ENCODE peak calls at places on chromosomes 6 and 20, in four cellular contexts. V, X, P and I are unnamed samples.
A peak's percentile ranks its signal among the peaks of the same experiment; 100 is the strongest.

GRCh38 chr20:63061051-63061531 is 54.3 kb upstream of the BHLHE23 start:
- DNase-seq in V (no peak), X (no peak), P (no peak), I (peak; percentile 10)

GRCh38 chr6:154247119-154247814 is 109.3 kb downstream of the IPCEF1 start:
- DNase-seq in V (no peak), X (no peak), P (no peak), I (no peak)

GRCh38 chr6:158158748-158159147 is 9.3 kb downstream of the SERAC1 start:
- DNase-seq in V (no peak), X (no peak), P (no peak), I (no peak)

GRCh38 chr6:45741437-45742166 is 274.1 kb downstream of the CLIC5 start:
- DNase-seq in V (no peak), X (no peak), P (peak; percentile 44), I (no peak)

GRCh38 chr20:37656945-37657344 is 36.9 kb upstream of the CTNNBL1 start:
- DNase-seq in V (no peak), X (no peak), P (no peak), I (no peak)

GRCh38 chr6:34473967-34474366 is 8.1 kb downstream of the PACSIN1 start:
- DNase-seq in V (no peak), X (no peak), P (no peak), I (no peak)

GRCh38 chr6:170179925-170180324 is 111.0 kb downstream of the DLL1 start:
- DNase-seq in V (no peak), X (no peak), P (no peak), I (no peak)

GRCh38 chr6:53615633-53616449 is 49.7 kb downstream of the KLHL31 start:
- DNase-seq in V (no peak), X (no peak), P (peak; percentile 61), I (no peak)

GRCh38 chr20:63756648-63756991 is 17.0 kb downstream of the SLC2A4RG start:
- DNase-seq in V (no peak), X (no peak), P (no peak), I (no peak)

GRCh38 chr6:169566319-169566718 is 135.5 kb downstream of the WDR27 start:
- DNase-seq in V (no peak), X (no peak), P (no peak), I (no peak)

GRCh38 chr6:12431023-12431422 is 140.9 kb downstream of the EDN1 start:
- DNase-seq in V (no peak), X (no peak), P (no peak), I (no peak)

DNA sequence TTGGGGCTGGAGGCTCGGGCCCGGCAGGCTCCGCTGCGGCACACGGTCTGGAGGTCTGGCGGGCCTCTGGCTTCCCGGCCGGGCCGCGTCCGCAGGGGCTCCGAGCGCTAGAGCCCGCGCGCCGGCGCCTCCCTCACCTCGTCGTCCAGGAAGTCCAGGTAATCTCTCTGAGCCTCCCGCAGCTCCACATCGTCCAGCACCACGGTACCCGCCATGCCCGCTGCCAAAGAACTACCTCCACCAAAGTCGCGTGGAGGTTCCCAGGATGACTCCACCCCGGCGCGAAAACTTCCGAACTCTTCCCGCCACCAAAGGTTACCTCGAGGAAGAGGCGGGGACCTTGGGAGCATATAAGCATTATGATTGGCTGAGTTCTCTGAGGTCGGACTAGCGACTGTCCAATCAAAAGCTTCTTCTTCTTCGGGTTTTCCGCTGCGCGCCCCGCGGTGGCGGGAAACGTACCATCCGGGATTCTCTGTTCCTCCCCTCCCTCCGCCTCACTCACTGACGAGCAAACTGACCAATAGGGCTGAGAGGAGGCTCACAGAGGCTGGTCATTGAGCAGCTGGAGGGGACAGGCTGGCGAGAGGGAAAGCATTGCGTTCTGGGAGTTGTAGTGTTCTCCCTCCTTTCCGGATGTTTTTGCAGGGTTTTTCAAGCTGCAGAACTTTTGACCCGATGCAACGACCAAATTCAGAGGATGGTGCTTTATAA is at the start of gene MCM3:
- DNase-seq in V (peak; percentile 98), X (peak; percentile 98), P (peak; percentile 98), I (peak; percentile 96)
- TF ChIP-seq CTCF in V (peak; percentile 1), X (no peak), P (no peak), I (peak; percentile 17)

DNA sequence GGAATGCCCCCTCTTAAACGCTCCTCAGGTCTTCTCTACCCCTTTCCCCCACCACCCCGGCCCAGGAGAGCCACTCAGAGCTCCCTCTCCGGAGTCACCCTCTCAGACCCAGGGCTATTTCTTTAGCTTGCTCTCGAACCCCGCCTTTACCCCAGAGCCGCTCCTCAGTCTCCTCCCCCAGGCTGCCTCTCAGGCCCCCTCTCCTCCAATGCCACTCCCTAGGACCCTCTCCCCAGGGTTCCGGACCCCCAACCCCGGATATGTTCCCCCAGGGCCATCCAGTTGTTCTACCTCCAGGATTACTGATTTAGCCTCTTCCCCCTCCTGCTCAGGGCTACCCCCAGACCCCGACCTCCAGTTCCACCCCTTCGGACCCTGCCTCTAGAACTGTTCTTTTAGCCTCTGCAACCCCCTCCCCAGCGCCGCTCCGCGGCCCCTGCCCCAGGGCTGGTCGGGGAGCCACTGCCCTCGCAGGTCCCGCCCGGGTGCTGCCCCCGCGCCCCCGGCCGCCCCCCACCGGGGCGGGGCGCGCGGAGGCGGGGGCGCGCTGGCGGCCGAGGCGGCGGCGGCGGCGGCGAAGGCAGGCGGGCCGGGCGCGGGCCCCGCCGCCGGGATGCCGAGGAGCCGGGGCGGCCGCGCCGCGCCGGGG is at the start of gene MMP24:
- DNase-seq in V (no peak), X (no peak), P (no peak), I (no peak)
- H3K4me3 ChIP-seq in V (peak within 1 kb of the TSS; percentile 28), X (peak within 1 kb of the TSS; percentile 12), P (peak within 1 kb of the TSS; percentile 31), I (peak within 1 kb of the TSS; percentile 50)

GRCh38 chr6:22737331-22737730 is 168.0 kb downstream of the HDGFL1 start:
- DNase-seq in V (peak; percentile 13), X (no peak), P (no peak), I (no peak)
- TF ChIP-seq CTCF in V (peak; percentile 75), X (peak; percentile 54), P (peak; percentile 71), I (peak; percentile 70)

GRCh38 chr20:36483919-36484808 is 57.2 kb upstream of the MYL9 start:
- DNase-seq in V (no peak), X (no peak), P (no peak), I (no peak)
- H3K4me3 ChIP-seq in V (no peak overlapping the region), X (no peak overlapping the region), P (no peak overlapping the region), I (no peak overlapping the region)

GRCh38 chr6:129469070-129469662 is 240.8 kb downstream of the ARHGAP18 start:
- DNase-seq in V (no peak), X (no peak), P (no peak), I (no peak)
- TF ChIP-seq CTCF in V (peak; percentile 22), X (no peak), P (no peak), I (no peak)

DNA sequence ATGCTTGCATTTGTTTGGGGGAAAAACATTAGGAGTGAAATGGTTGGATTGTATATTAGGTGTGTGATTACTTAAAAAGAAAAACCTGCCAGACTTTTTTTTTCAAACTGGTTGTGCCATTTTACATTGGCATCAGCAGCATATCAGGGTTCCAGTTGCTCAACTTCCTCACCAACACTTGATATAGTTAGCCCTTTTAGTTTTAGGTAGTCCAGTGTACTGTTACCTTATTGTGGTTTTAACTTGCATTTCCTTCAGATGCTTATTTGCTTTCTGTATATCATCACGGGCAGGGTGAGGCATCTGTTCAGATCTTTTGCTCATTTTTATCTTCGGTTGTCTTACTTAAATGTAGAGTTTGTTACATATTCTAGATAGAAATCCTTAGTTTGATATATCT is 5.2 kb downstream of the XRN2 start:
- DNase-seq in V (no peak), X (no peak), P (no peak), I (no peak)
- H3K4me3 ChIP-seq in V (no peak overlapping the region), X (no peak overlapping the region), P (no peak overlapping the region), I (no peak overlapping the region)